ENCODE peak calls at places on chromosome 2, in ten cellular contexts. One of them, this sample, is unnamed.

GRCh38 chr2:58107803-58108710 is 61.5 kb downstream of the VRK2 start:
- DNase-seq in RWPE1: peak; percentile 68
- DNase-seq in bronchial epithelial cell: peak; percentile 99
- DNase-seq in brain microvascular endothelial cell: peak; percentile 88
- DNase-seq in tibial artery: no peak
- DNase-seq in coronary artery: no peak
- DNase-seq in AG09319: peak; percentile 70
- DNase-seq in astrocyte of the spinal cord: peak; percentile 76
- DNase-seq in HepG2: no peak
- DNase-seq in endothelial cell: no peak
- DNase-seq in this sample: peak; percentile 87

GRCh38 chr2:42133771-42134195 is 35.4 kb upstream of the EML4 start:
- DNase-seq in RWPE1: no peak
- DNase-seq in bronchial epithelial cell: no peak
- DNase-seq in brain microvascular endothelial cell: no peak
- DNase-seq in tibial artery: no peak
- DNase-seq in coronary artery: no peak
- DNase-seq in AG09319: no peak
- DNase-seq in astrocyte of the spinal cord: no peak
- DNase-seq in HepG2: no peak
- DNase-seq in endothelial cell: no peak
- DNase-seq in this sample: no peak

GRCh38 chr2:214477305-214477704 is 66.5 kb downstream of the VWC2L start:
- DNase-seq in RWPE1: no peak
- DNase-seq in bronchial epithelial cell: no peak
- DNase-seq in brain microvascular endothelial cell: no peak
- DNase-seq in tibial artery: no peak
- DNase-seq in coronary artery: no peak
- DNase-seq in AG09319: no peak
- DNase-seq in astrocyte of the spinal cord: no peak
- DNase-seq in HepG2: no peak
- DNase-seq in endothelial cell: no peak
- DNase-seq in this sample: no peak

GRCh38 chr2:444937-445884 is 157.3 kb upstream of the ALKAL2 start:
- DNase-seq in RWPE1: no peak
- DNase-seq in bronchial epithelial cell: no peak
- DNase-seq in brain microvascular endothelial cell: no peak
- DNase-seq in tibial artery: no peak
- DNase-seq in coronary artery: no peak
- DNase-seq in AG09319: no peak
- DNase-seq in astrocyte of the spinal cord: no peak
- DNase-seq in HepG2: no peak
- DNase-seq in endothelial cell: no peak
- DNase-seq in this sample: no peak

GRCh38 chr2:71524476-71524875 is 71.1 kb downstream of the DYSF start:
- DNase-seq in RWPE1: no peak
- DNase-seq in bronchial epithelial cell: peak; percentile 43
- DNase-seq in brain microvascular endothelial cell: no peak
- DNase-seq in tibial artery: no peak
- DNase-seq in coronary artery: no peak
- DNase-seq in AG09319: no peak
- DNase-seq in astrocyte of the spinal cord: no peak
- DNase-seq in HepG2: no peak
- DNase-seq in endothelial cell: no peak
- DNase-seq in this sample: no peak

GRCh38 chr2:18247282-18248110 is 313.0 kb downstream of the RDH14 start:
- DNase-seq in RWPE1: no peak
- DNase-seq in bronchial epithelial cell: peak; percentile 81
- DNase-seq in brain microvascular endothelial cell: no peak
- DNase-seq in tibial artery: no peak
- DNase-seq in coronary artery: no peak
- DNase-seq in AG09319: no peak
- DNase-seq in astrocyte of the spinal cord: no peak
- DNase-seq in HepG2: no peak
- DNase-seq in endothelial cell: no peak
- DNase-seq in this sample: no peak

GRCh38 chr2:26692814-26693286 is 328 bp downstream of the KCNK3 start:
- DNase-seq in RWPE1: no peak
- DNase-seq in bronchial epithelial cell: no peak
- DNase-seq in brain microvascular endothelial cell: no peak
- DNase-seq in tibial artery: no peak
- DNase-seq in coronary artery: no peak
- DNase-seq in AG09319: no peak
- DNase-seq in astrocyte of the spinal cord: peak; percentile 15
- DNase-seq in HepG2: no peak
- DNase-seq in endothelial cell: peak; percentile 22
- DNase-seq in this sample: peak; percentile 56

GRCh38 chr2:25482341-25482740 is 140.6 kb upstream of the DNMT3A start:
- DNase-seq in RWPE1: no peak
- DNase-seq in bronchial epithelial cell: no peak
- DNase-seq in brain microvascular endothelial cell: no peak
- DNase-seq in tibial artery: no peak
- DNase-seq in coronary artery: no peak
- DNase-seq in AG09319: no peak
- DNase-seq in astrocyte of the spinal cord: no peak
- DNase-seq in HepG2: no peak
- DNase-seq in endothelial cell: no peak
- DNase-seq in this sample: no peak

GRCh38 chr2:74043345-74044329 is 58.9 kb downstream of the TET3 start:
- DNase-seq in RWPE1: no peak
- DNase-seq in bronchial epithelial cell: no peak
- DNase-seq in brain microvascular endothelial cell: no peak
- DNase-seq in tibial artery: no peak
- DNase-seq in coronary artery: no peak
- DNase-seq in AG09319: no peak
- DNase-seq in astrocyte of the spinal cord: no peak
- DNase-seq in HepG2: peak; percentile 62
- DNase-seq in endothelial cell: no peak
- DNase-seq in this sample: no peak

GRCh38 chr2:239666855-239667376 is 266.1 kb upstream of the HDAC4 start:
- DNase-seq in RWPE1: no peak
- DNase-seq in bronchial epithelial cell: no peak
- DNase-seq in brain microvascular endothelial cell: no peak
- DNase-seq in tibial artery: no peak
- DNase-seq in coronary artery: peak; percentile 47
- DNase-seq in AG09319: no peak
- DNase-seq in astrocyte of the spinal cord: no peak
- DNase-seq in HepG2: no peak
- DNase-seq in endothelial cell: no peak
- DNase-seq in this sample: no peak

GRCh38 chr2:196431957-196432356 is 207.6 kb upstream of the CCDC150 start:
- DNase-seq in RWPE1: peak; percentile 8
- DNase-seq in bronchial epithelial cell: peak; percentile 19
- DNase-seq in brain microvascular endothelial cell: no peak
- DNase-seq in tibial artery: no peak
- DNase-seq in coronary artery: no peak
- DNase-seq in AG09319: no peak
- DNase-seq in astrocyte of the spinal cord: peak; percentile 16
- DNase-seq in HepG2: peak; percentile 29
- DNase-seq in endothelial cell: peak; percentile 32
- DNase-seq in this sample: peak; percentile 58
- TF ChIP-seq CTCF in RWPE1: no peak
- TF ChIP-seq CTCF in bronchial epithelial cell: peak; percentile 39
- TF ChIP-seq CTCF in brain microvascular endothelial cell: peak; percentile 76
- TF ChIP-seq CTCF in tibial artery: no peak
- TF ChIP-seq CTCF in coronary artery: no peak
- TF ChIP-seq CTCF in AG09319: peak; percentile 45
- TF ChIP-seq CTCF in astrocyte of the spinal cord: peak; percentile 60
- TF ChIP-seq CTCF in HepG2: peak; percentile 45
- TF ChIP-seq CTCF in endothelial cell: peak; percentile 53
- TF ChIP-seq CTCF in this sample: peak; percentile 48

DNA sequence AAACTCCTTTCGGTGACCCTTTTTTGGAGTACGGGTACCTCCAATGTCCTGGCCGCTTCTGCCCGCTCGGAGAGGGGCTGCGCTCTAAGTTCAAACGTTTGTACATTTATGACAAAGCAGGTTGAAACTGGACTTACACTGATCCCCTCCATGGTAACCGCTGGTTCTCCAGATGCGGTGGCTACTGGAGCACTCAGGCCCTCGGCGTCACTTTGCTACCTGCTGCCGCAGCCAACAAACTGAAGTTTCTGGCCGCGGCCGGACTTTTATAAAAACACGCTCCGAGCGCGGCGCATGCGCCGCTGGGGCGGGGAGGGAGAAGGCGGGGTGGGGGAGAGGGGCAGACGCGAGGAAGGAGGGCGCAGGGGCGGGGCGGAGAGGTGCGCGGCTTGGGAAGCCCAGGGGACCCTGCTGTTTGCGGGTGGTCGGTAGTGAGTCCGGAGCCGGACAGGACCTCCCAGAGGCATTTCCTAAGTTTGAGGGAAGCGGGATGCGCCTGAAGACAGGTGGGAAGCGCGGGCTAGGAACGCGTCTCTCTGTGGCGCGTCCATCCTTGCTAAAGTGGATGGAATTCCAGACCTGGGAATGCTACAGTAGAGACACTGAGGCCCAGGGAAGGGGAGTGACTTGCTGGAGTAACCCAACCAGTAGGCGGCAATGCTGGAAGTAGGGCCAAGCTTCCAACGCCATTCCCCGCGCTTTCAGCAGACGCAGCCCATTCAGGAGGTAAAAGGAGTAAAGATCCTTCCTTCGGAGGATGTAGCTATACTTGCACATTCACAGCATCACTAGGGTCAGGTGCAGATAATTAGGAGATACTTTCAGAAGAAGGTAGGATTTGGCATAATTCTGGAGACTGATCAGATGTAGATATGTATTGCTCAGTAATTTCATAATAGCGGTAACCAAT is at the start of gene CXCR4:
- DNase-seq in RWPE1: peak; percentile 18
- DNase-seq in bronchial epithelial cell: no peak
- DNase-seq in brain microvascular endothelial cell: no peak
- DNase-seq in tibial artery: peak; percentile 51
- DNase-seq in coronary artery: no peak
- DNase-seq in AG09319: no peak
- DNase-seq in astrocyte of the spinal cord: peak; percentile 29
- DNase-seq in HepG2: no peak
- DNase-seq in endothelial cell: peak; percentile 86
- DNase-seq in this sample: no peak
- TF ChIP-seq CTCF in RWPE1: no peak
- TF ChIP-seq CTCF in bronchial epithelial cell: peak; percentile 21
- TF ChIP-seq CTCF in brain microvascular endothelial cell: peak; percentile 52
- TF ChIP-seq CTCF in tibial artery: no peak
- TF ChIP-seq CTCF in coronary artery: no peak
- TF ChIP-seq CTCF in AG09319: no peak
- TF ChIP-seq CTCF in astrocyte of the spinal cord: peak; percentile 30
- TF ChIP-seq CTCF in HepG2: no peak
- TF ChIP-seq CTCF in endothelial cell: no peak
- TF ChIP-seq CTCF in this sample: no peak

DNA sequence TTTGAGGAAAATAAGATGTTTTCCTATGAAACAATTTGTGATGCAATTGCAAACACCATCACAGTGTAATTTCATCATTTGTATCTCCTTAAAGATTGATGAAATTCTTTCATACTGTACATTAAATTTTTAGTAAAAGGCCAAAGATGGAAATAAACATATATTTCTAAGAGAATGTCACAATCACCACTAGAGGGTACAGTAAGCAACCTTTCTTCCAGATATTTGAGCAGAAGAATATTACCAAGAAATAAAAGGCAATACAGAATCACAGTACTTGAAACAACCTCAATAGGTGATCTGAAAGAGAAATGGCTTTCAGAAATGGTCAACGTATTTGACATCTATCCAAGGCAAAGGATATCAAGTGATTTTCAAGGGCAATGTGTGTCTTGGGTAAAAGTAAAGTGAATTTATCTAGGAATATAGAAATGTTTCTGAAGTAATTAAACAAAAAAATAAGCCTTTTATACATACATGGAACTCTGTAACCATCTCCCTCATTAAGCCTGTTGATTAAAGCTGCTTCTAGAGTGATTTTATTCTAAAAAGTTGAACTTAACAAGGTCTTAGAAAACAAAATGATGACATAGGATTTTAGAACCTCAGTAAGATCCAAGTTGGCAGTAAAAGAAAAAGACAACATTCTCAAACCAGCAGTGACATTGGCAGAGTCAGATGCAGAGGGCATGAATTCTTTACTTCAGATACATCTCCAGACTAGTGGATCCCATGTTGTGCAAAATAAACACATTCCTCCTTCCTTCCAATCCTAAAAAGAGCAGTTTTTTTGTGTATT is 90.3 kb upstream of the SESTD1 start:
- DNase-seq in RWPE1: no peak
- DNase-seq in bronchial epithelial cell: peak; percentile 19
- DNase-seq in brain microvascular endothelial cell: no peak
- DNase-seq in tibial artery: no peak
- DNase-seq in coronary artery: no peak
- DNase-seq in AG09319: no peak
- DNase-seq in astrocyte of the spinal cord: peak; percentile 30
- DNase-seq in HepG2: no peak
- DNase-seq in endothelial cell: no peak
- DNase-seq in this sample: no peak
- TF ChIP-seq CTCF in RWPE1: no peak
- TF ChIP-seq CTCF in bronchial epithelial cell: peak; percentile 5
- TF ChIP-seq CTCF in brain microvascular endothelial cell: no peak
- TF ChIP-seq CTCF in tibial artery: peak; percentile 15
- TF ChIP-seq CTCF in coronary artery: no peak
- TF ChIP-seq CTCF in AG09319: peak; percentile 41
- TF ChIP-seq CTCF in astrocyte of the spinal cord: peak; percentile 49
- TF ChIP-seq CTCF in HepG2: peak; percentile 10
- TF ChIP-seq CTCF in endothelial cell: peak; percentile 33
- TF ChIP-seq CTCF in this sample: peak; percentile 17

GRCh38 chr2:236371010-236371409 is 106.8 kb upstream of the ASB18 start:
- DNase-seq in RWPE1: no peak
- DNase-seq in bronchial epithelial cell: no peak
- DNase-seq in brain microvascular endothelial cell: no peak
- DNase-seq in tibial artery: no peak
- DNase-seq in coronary artery: no peak
- DNase-seq in AG09319: no peak
- DNase-seq in astrocyte of the spinal cord: no peak
- DNase-seq in HepG2: no peak
- DNase-seq in endothelial cell: no peak
- DNase-seq in this sample: no peak

GRCh38 chr2:236380051-236380612 is 115.9 kb upstream of the ASB18 start:
- DNase-seq in RWPE1: no peak
- DNase-seq in bronchial epithelial cell: no peak
- DNase-seq in brain microvascular endothelial cell: no peak
- DNase-seq in tibial artery: no peak
- DNase-seq in coronary artery: no peak
- DNase-seq in AG09319: no peak
- DNase-seq in astrocyte of the spinal cord: no peak
- DNase-seq in HepG2: no peak
- DNase-seq in endothelial cell: no peak
- DNase-seq in this sample: no peak

GRCh38 chr2:236376566-236377244 is 112.5 kb upstream of the ASB18 start:
- DNase-seq in RWPE1: no peak
- DNase-seq in bronchial epithelial cell: peak; percentile 66
- DNase-seq in brain microvascular endothelial cell: no peak
- DNase-seq in tibial artery: no peak
- DNase-seq in coronary artery: no peak
- DNase-seq in AG09319: no peak
- DNase-seq in astrocyte of the spinal cord: no peak
- DNase-seq in HepG2: no peak
- DNase-seq in endothelial cell: no peak
- DNase-seq in this sample: no peak

GRCh38 chr2:236378851-236379250 is 114.6 kb upstream of the ASB18 start:
- DNase-seq in RWPE1: no peak
- DNase-seq in bronchial epithelial cell: no peak
- DNase-seq in brain microvascular endothelial cell: no peak
- DNase-seq in tibial artery: no peak
- DNase-seq in coronary artery: no peak
- DNase-seq in AG09319: no peak
- DNase-seq in astrocyte of the spinal cord: no peak
- DNase-seq in HepG2: no peak
- DNase-seq in endothelial cell: no peak
- DNase-seq in this sample: no peak

GRCh38 chr2:236375973-236376476 is 111.8 kb upstream of the ASB18 start:
- DNase-seq in RWPE1: no peak
- DNase-seq in bronchial epithelial cell: no peak
- DNase-seq in brain microvascular endothelial cell: no peak
- DNase-seq in tibial artery: no peak
- DNase-seq in coronary artery: no peak
- DNase-seq in AG09319: no peak
- DNase-seq in astrocyte of the spinal cord: no peak
- DNase-seq in HepG2: no peak
- DNase-seq in endothelial cell: no peak
- DNase-seq in this sample: no peak
- TF ChIP-seq CTCF in RWPE1: no peak
- TF ChIP-seq CTCF in bronchial epithelial cell: no peak
- TF ChIP-seq CTCF in brain microvascular endothelial cell: no peak
- TF ChIP-seq CTCF in tibial artery: no peak
- TF ChIP-seq CTCF in coronary artery: no peak
- TF ChIP-seq CTCF in AG09319: no peak
- TF ChIP-seq CTCF in astrocyte of the spinal cord: no peak
- TF ChIP-seq CTCF in HepG2: no peak
- TF ChIP-seq CTCF in endothelial cell: no peak
- TF ChIP-seq CTCF in this sample: no peak

This sample was measured in foreskin fibroblast.